ENCODE peak calls at places on chromosome 13, in ten cellular contexts. One of them, this sample, is unnamed.

GRCh38 chr13:46475586-46475991 is 77.4 kb upstream of the LRCH1 start:
- DNase-seq in body of pancreas: no peak
- DNase-seq in tibial nerve: no peak
- DNase-seq in IMR-90: no peak
- DNase-seq in adrenal gland: no peak
- DNase-seq in CD8-positive, alpha-beta T cell: no peak
- DNase-seq in stomach: no peak
- DNase-seq in transverse colon: no peak
- DNase-seq in astrocyte: peak; percentile 32
- DNase-seq in kidney: no peak
- DNase-seq in this sample: no peak

GRCh38 chr13:25847145-25847544 is 204.7 kb downstream of the SHISA2 start:
- DNase-seq in body of pancreas: no peak
- DNase-seq in tibial nerve: no peak
- DNase-seq in IMR-90: no peak
- DNase-seq in adrenal gland: no peak
- DNase-seq in CD8-positive, alpha-beta T cell: no peak
- DNase-seq in stomach: no peak
- DNase-seq in transverse colon: no peak
- DNase-seq in astrocyte: no peak
- DNase-seq in kidney: no peak
- DNase-seq in this sample: no peak

GRCh38 chr13:60562081-60562764 is 165.2 kb downstream of the TDRD3 start:
- DNase-seq in body of pancreas: no peak
- DNase-seq in tibial nerve: no peak
- DNase-seq in IMR-90: peak; percentile 10
- DNase-seq in adrenal gland: no peak
- DNase-seq in CD8-positive, alpha-beta T cell: no peak
- DNase-seq in stomach: no peak
- DNase-seq in transverse colon: no peak
- DNase-seq in astrocyte: no peak
- DNase-seq in kidney: no peak
- DNase-seq in this sample: no peak

GRCh38 chr13:52454459-52454824 is 836 bp upstream of the CKAP2 start:
- DNase-seq in body of pancreas: no peak
- DNase-seq in tibial nerve: no peak
- DNase-seq in IMR-90: peak; percentile 8
- DNase-seq in adrenal gland: no peak
- DNase-seq in CD8-positive, alpha-beta T cell: peak; percentile 52
- DNase-seq in stomach: no peak
- DNase-seq in transverse colon: peak; percentile 53
- DNase-seq in astrocyte: no peak
- DNase-seq in kidney: no peak
- DNase-seq in this sample: peak; percentile 44

GRCh38 chr13:88005188-88005587 is 334.0 kb downstream of the SLITRK5 start:
- DNase-seq in body of pancreas: no peak
- DNase-seq in tibial nerve: no peak
- DNase-seq in IMR-90: no peak
- DNase-seq in adrenal gland: no peak
- DNase-seq in CD8-positive, alpha-beta T cell: no peak
- DNase-seq in stomach: no peak
- DNase-seq in transverse colon: no peak
- DNase-seq in astrocyte: no peak
- DNase-seq in kidney: no peak
- DNase-seq in this sample: no peak

GRCh38 chr13:94009696-94010095 is 469.8 kb downstream of the DCT start:
- DNase-seq in body of pancreas: no peak
- DNase-seq in tibial nerve: no peak
- DNase-seq in IMR-90: peak; percentile 64
- DNase-seq in adrenal gland: no peak
- DNase-seq in CD8-positive, alpha-beta T cell: no peak
- DNase-seq in stomach: no peak
- DNase-seq in transverse colon: no peak
- DNase-seq in astrocyte: peak; percentile 41
- DNase-seq in kidney: no peak
- DNase-seq in this sample: no peak

GRCh38 chr13:45695198-45695730 is 6.9 kb upstream of the CBY2 start:
- DNase-seq in body of pancreas: no peak
- DNase-seq in tibial nerve: no peak
- DNase-seq in IMR-90: no peak
- DNase-seq in adrenal gland: no peak
- DNase-seq in CD8-positive, alpha-beta T cell: no peak
- DNase-seq in stomach: no peak
- DNase-seq in transverse colon: no peak
- DNase-seq in astrocyte: no peak
- DNase-seq in kidney: no peak
- DNase-seq in this sample: no peak

GRCh38 chr13:77388944-77389616 is 62.2 kb upstream of the MYCBP2 start:
- DNase-seq in body of pancreas: no peak
- DNase-seq in tibial nerve: no peak
- DNase-seq in IMR-90: no peak
- DNase-seq in adrenal gland: no peak
- DNase-seq in CD8-positive, alpha-beta T cell: no peak
- DNase-seq in stomach: no peak
- DNase-seq in transverse colon: no peak
- DNase-seq in astrocyte: no peak
- DNase-seq in kidney: no peak
- DNase-seq in this sample: no peak

DNA sequence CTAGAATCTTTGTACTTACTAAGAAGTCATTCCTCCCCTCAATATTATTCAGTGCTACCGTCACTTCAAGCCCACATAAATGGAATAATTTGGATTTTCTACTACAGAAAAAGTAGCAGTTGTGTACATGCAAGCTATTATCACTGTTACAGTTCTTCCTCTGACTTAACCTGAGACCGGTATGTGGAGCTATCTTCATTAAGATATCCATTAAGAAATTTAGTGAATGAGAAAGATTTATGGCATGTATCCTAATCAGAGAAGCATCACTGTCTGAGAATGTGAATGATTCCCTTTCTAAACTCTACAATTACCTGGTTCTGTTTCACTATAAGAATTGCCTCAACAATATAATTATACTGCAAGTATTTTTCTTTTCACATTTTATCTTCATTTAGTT is 278.7 kb downstream of the KLF5 start:
- DNase-seq in body of pancreas: no peak
- DNase-seq in tibial nerve: no peak
- DNase-seq in IMR-90: no peak
- DNase-seq in adrenal gland: no peak
- DNase-seq in CD8-positive, alpha-beta T cell: no peak
- DNase-seq in stomach: no peak
- DNase-seq in transverse colon: no peak
- DNase-seq in astrocyte: peak; percentile 30
- DNase-seq in kidney: no peak
- DNase-seq in this sample: no peak
- H3K4me1 ChIP-seq in body of pancreas: no peaks in the 10 kb centered on the region
- H3K4me1 ChIP-seq in tibial nerve: no peaks in the 10 kb centered on the region
- H3K4me1 ChIP-seq in IMR-90: no peaks in the 10 kb centered on the region
- H3K4me1 ChIP-seq in adrenal gland: no peaks in the 10 kb centered on the region
- H3K4me1 ChIP-seq in CD8-positive, alpha-beta T cell: no peaks in the 10 kb centered on the region
- H3K4me1 ChIP-seq in stomach: no peaks in the 10 kb centered on the region
- H3K4me1 ChIP-seq in transverse colon: no peaks in the 10 kb centered on the region
- H3K4me1 ChIP-seq in astrocyte: peaks cover 8% of the 10 kb centered on the region
- H3K4me1 ChIP-seq in kidney: no peaks in the 10 kb centered on the region
- H3K4me1 ChIP-seq in this sample: no peaks in the 10 kb centered on the region

GRCh38 chr13:112475889-112476288 is 99.7 kb downstream of the SPACA7 start:
- DNase-seq in body of pancreas: no peak
- DNase-seq in tibial nerve: no peak
- DNase-seq in IMR-90: no peak
- DNase-seq in adrenal gland: no peak
- DNase-seq in CD8-positive, alpha-beta T cell: no peak
- DNase-seq in stomach: no peak
- DNase-seq in transverse colon: no peak
- DNase-seq in astrocyte: no peak
- DNase-seq in kidney: no peak
- DNase-seq in this sample: no peak

GRCh38 chr13:112474869-112475268 is 98.7 kb downstream of the SPACA7 start:
- DNase-seq in body of pancreas: no peak
- DNase-seq in tibial nerve: no peak
- DNase-seq in IMR-90: no peak
- DNase-seq in adrenal gland: no peak
- DNase-seq in CD8-positive, alpha-beta T cell: no peak
- DNase-seq in stomach: no peak
- DNase-seq in transverse colon: no peak
- DNase-seq in astrocyte: no peak
- DNase-seq in kidney: no peak
- DNase-seq in this sample: no peak

GRCh38 chr13:112477070-112477619 is 101.0 kb downstream of the SPACA7 start:
- DNase-seq in body of pancreas: no peak
- DNase-seq in tibial nerve: no peak
- DNase-seq in IMR-90: no peak
- DNase-seq in adrenal gland: no peak
- DNase-seq in CD8-positive, alpha-beta T cell: no peak
- DNase-seq in stomach: no peak
- DNase-seq in transverse colon: no peak
- DNase-seq in astrocyte: no peak
- DNase-seq in kidney: no peak
- DNase-seq in this sample: no peak

GRCh38 chr13:112469071-112469745 is 93.1 kb downstream of the SPACA7 start:
- DNase-seq in body of pancreas: no peak
- DNase-seq in tibial nerve: no peak
- DNase-seq in IMR-90: no peak
- DNase-seq in adrenal gland: no peak
- DNase-seq in CD8-positive, alpha-beta T cell: no peak
- DNase-seq in stomach: no peak
- DNase-seq in transverse colon: no peak
- DNase-seq in astrocyte: no peak
- DNase-seq in kidney: peak; percentile 55
- DNase-seq in this sample: no peak

DNA sequence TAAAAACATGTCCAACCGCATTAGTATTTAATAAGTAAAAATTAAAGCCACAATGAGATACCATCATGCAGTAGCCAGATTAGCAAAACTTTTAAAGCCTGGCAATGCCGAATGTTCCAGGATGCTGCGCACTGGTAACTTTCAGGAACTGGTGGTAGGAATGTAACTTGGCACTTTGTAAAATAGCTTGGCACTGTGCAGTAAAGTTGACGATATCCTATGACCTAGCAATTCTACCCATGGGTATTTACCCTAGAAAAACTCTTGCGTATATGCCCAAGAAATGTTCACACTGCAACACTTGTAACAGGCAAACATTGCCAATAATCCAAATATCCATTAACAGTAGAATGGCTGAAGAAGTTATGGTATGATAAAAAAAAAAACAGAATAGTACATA is 97.7 kb downstream of the SPACA7 start:
- DNase-seq in body of pancreas: no peak
- DNase-seq in tibial nerve: no peak
- DNase-seq in IMR-90: no peak
- DNase-seq in adrenal gland: no peak
- DNase-seq in CD8-positive, alpha-beta T cell: no peak
- DNase-seq in stomach: no peak
- DNase-seq in transverse colon: no peak
- DNase-seq in astrocyte: no peak
- DNase-seq in kidney: no peak
- DNase-seq in this sample: no peak
- TF ChIP-seq CTCF in body of pancreas: no peak
- TF ChIP-seq CTCF in tibial nerve: no peak
- TF ChIP-seq CTCF in IMR-90: no peak
- TF ChIP-seq CTCF in adrenal gland: no peak
- TF ChIP-seq CTCF in CD8-positive, alpha-beta T cell: no peak
- TF ChIP-seq CTCF in stomach: no peak
- TF ChIP-seq CTCF in transverse colon: no peak
- TF ChIP-seq CTCF in astrocyte: no peak
- TF ChIP-seq CTCF in kidney: no peak
- TF ChIP-seq CTCF in this sample: no peak

DNA sequence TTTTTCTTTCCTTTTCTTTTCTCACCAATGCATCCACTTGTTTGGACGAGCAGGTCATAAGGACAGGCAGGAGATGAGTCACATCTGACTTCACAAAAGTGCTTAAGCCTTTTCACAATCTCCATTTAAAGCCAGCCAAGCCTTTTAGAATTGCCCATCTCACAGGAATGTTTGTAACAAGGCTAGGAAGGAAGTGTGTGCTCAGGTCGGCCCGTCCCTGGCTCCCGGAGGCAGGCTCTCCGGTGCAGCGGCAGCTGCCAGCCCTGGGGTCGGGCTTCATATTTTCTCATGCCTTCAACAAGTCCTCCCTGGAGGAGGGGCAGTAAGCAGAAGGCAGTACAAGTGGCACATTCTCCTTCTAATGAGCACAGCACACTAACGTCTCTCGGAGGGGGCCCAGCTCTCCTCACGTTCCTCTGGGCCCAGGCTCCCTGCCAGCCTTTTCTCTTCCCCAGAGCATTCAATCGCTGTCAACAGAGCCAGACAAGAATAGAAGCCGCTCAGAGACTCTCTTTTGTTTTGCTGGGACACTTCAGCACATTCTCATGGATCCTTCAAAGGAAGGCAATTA is 180.5 kb downstream of the COL4A1 start:
- DNase-seq in body of pancreas: no peak
- DNase-seq in tibial nerve: no peak
- DNase-seq in IMR-90: peak; percentile 98
- DNase-seq in adrenal gland: peak; percentile 64
- DNase-seq in CD8-positive, alpha-beta T cell: no peak
- DNase-seq in stomach: no peak
- DNase-seq in transverse colon: no peak
- DNase-seq in astrocyte: peak; percentile 99
- DNase-seq in kidney: peak; percentile 62
- DNase-seq in this sample: no peak
- H3K4me1 ChIP-seq in body of pancreas: no peaks in the 10 kb centered on the region
- H3K4me1 ChIP-seq in tibial nerve: no peaks in the 10 kb centered on the region
- H3K4me1 ChIP-seq in IMR-90: peaks cover 19% of the 10 kb centered on the region
- H3K4me1 ChIP-seq in adrenal gland: peaks cover 13% of the 10 kb centered on the region
- H3K4me1 ChIP-seq in CD8-positive, alpha-beta T cell: no peaks in the 10 kb centered on the region
- H3K4me1 ChIP-seq in stomach: peaks cover 8% of the 10 kb centered on the region
- H3K4me1 ChIP-seq in transverse colon: peaks cover 16% of the 10 kb centered on the region
- H3K4me1 ChIP-seq in astrocyte: peaks cover 67% of the 10 kb centered on the region
- H3K4me1 ChIP-seq in kidney: peaks cover 10% of the 10 kb centered on the region
- H3K4me1 ChIP-seq in this sample: peaks cover 18% of the 10 kb centered on the region

GRCh38 chr13:110445722-110446569 is 115.6 kb downstream of the RAB20 start:
- DNase-seq in body of pancreas: no peak
- DNase-seq in tibial nerve: no peak
- DNase-seq in IMR-90: peak; percentile 31
- DNase-seq in adrenal gland: no peak
- DNase-seq in CD8-positive, alpha-beta T cell: no peak
- DNase-seq in stomach: no peak
- DNase-seq in transverse colon: no peak
- DNase-seq in astrocyte: no peak
- DNase-seq in kidney: peak; percentile 55
- DNase-seq in this sample: no peak

GRCh38 chr13:110442946-110443632 is 118.4 kb downstream of the RAB20 start:
- DNase-seq in body of pancreas: no peak
- DNase-seq in tibial nerve: no peak
- DNase-seq in IMR-90: peak; percentile 75
- DNase-seq in adrenal gland: no peak
- DNase-seq in CD8-positive, alpha-beta T cell: no peak
- DNase-seq in stomach: no peak
- DNase-seq in transverse colon: no peak
- DNase-seq in astrocyte: peak; percentile 41
- DNase-seq in kidney: no peak
- DNase-seq in this sample: no peak

GRCh38 chr13:110443633-110444225 is 117.8 kb downstream of the RAB20 start:
- DNase-seq in body of pancreas: no peak
- DNase-seq in tibial nerve: no peak
- DNase-seq in IMR-90: no peak
- DNase-seq in adrenal gland: no peak
- DNase-seq in CD8-positive, alpha-beta T cell: no peak
- DNase-seq in stomach: no peak
- DNase-seq in transverse colon: no peak
- DNase-seq in astrocyte: no peak
- DNase-seq in kidney: no peak
- DNase-seq in this sample: no peak

GRCh38 chr13:110445183-110445582 is 116.3 kb downstream of the RAB20 start:
- DNase-seq in body of pancreas: no peak
- DNase-seq in tibial nerve: no peak
- DNase-seq in IMR-90: peak; percentile 77
- DNase-seq in adrenal gland: no peak
- DNase-seq in CD8-positive, alpha-beta T cell: no peak
- DNase-seq in stomach: no peak
- DNase-seq in transverse colon: no peak
- DNase-seq in astrocyte: peak; percentile 59
- DNase-seq in kidney: no peak
- DNase-seq in this sample: no peak

GRCh38 chr13:110444226-110444653 is 117.3 kb downstream of the RAB20 start:
- DNase-seq in body of pancreas: no peak
- DNase-seq in tibial nerve: no peak
- DNase-seq in IMR-90: peak; percentile 20
- DNase-seq in adrenal gland: peak; percentile 36
- DNase-seq in CD8-positive, alpha-beta T cell: no peak
- DNase-seq in stomach: no peak
- DNase-seq in transverse colon: no peak
- DNase-seq in astrocyte: peak; percentile 43
- DNase-seq in kidney: no peak
- DNase-seq in this sample: no peak
- TF ChIP-seq CTCF in body of pancreas: no peak
- TF ChIP-seq CTCF in tibial nerve: no peak
- TF ChIP-seq CTCF in IMR-90: peak; percentile 4
- TF ChIP-seq CTCF in adrenal gland: peak; percentile 44
- TF ChIP-seq CTCF in CD8-positive, alpha-beta T cell: no peak
- TF ChIP-seq CTCF in stomach: no peak
- TF ChIP-seq CTCF in transverse colon: peak; percentile 24
- TF ChIP-seq CTCF in astrocyte: peak; percentile 10
- TF ChIP-seq CTCF in kidney: no peak
- TF ChIP-seq CTCF in this sample: no peak